ENCODE peak calls at places on chromosome 5, in ten cellular contexts. G is OCI-LY7, C is NB4, A is astrocyte of the cerebellum, Y is WERI-Rb-1, F is mucosa of descending colon, X is cardiac fibroblast, W is lower lobe of right lung, Z is endodermal cell, E is GM12878. L is an unnamed sample.

GRCh38 chr5:10331341-10331796 is 22.1 kb upstream of the MARCHF6 start:
- DNase-seq in G (no peak), C (no peak), A (peak; percentile 76), Y (no peak), F (peak; percentile 61), X (peak; percentile 92), W (peak; percentile 66), Z (peak; percentile 28), E (no peak), L (no peak)

GRCh38 chr5:142697846-142698245 is 12.0 kb upstream of the FGF1 start:
- DNase-seq in G (no peak), C (no peak), A (no peak), Y (no peak), F (no peak), X (peak; percentile 58), W (no peak), Z (no peak), E (no peak), L (no peak)

GRCh38 chr5:159581502-159582249 is 251.4 kb upstream of the IL12B start:
- DNase-seq in G (no peak), C (peak; percentile 4), A (peak; percentile 85), Y (no peak), F (no peak), X (peak; percentile 80), W (no peak), Z (peak; percentile 76), E (no peak), L (peak; percentile 49)

GRCh38 chr5:139284295-139284694 is 9.2 kb upstream of the MATR3 start:
- DNase-seq in G (no peak), C (no peak), A (no peak), Y (no peak), F (no peak), X (no peak), W (no peak), Z (peak; percentile 31), E (no peak), L (no peak)

GRCh38 chr5:33049845-33050244 is 338.7 kb downstream of the NPR3 start:
- DNase-seq in G (no peak), C (no peak), A (peak; percentile 39), Y (no peak), F (no peak), X (peak; percentile 71), W (no peak), Z (no peak), E (no peak), L (peak; percentile 48)

GRCh38 chr5:177369050-177369912 is 11.6 kb downstream of the RGS14 start:
- DNase-seq in G (peak; percentile 63), C (peak; percentile 34), A (no peak), Y (no peak), F (peak; percentile 49), X (peak; percentile 32), W (no peak), Z (peak; percentile 83), E (no peak), L (no peak)

GRCh38 chr5:171528036-171528435 is 108.6 kb downstream of the FGF18 start:
- DNase-seq in G (no peak), C (no peak), A (no peak), Y (no peak), F (no peak), X (no peak), W (no peak), Z (no peak), E (no peak), L (no peak)

GRCh38 chr5:179439181-179439990 is 94.1 kb upstream of the ADAMTS2 start:
- DNase-seq in G (no peak), C (no peak), A (no peak), Y (peak; percentile 37), F (no peak), X (no peak), W (peak; percentile 30), Z (no peak), E (no peak), L (no peak)

DNA sequence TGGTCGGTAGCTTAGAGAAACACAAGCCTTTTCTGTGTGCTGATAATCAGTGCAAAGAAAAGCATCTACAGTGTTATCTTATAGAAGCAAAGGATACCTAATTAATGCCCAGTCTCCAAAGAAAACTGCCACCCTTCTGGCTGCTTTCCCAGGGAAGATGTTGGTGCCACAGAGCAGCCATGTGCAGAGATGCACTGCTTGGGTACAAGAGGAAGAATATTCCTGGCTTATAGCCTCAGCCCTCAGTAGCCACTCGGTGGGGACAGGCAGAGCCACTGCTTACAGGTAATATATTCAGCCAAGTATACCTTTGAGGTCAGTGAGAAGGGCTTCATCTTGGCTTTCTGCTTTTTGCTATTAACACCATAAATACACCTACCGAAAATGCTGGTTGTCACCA is 185.3 kb downstream of the PCSK1 start:
- DNase-seq in G (no peak), C (no peak), A (no peak), Y (no peak), F (no peak), X (no peak), W (no peak), Z (no peak), E (no peak), L (no peak)
- H3K4me3 ChIP-seq in G (no peak overlapping the region), C (no peak overlapping the region), A (no peak overlapping the region), Y (no peak overlapping the region), F (no peak overlapping the region), X (no peak overlapping the region), W (no peak overlapping the region), Z (no peak overlapping the region), E (no peak overlapping the region), L (no peak overlapping the region)

GRCh38 chr5:126368239-126368812 is 54.9 kb upstream of the GRAMD2B start:
- DNase-seq in G (no peak), C (no peak), A (no peak), Y (no peak), F (no peak), X (no peak), W (no peak), Z (peak; percentile 75), E (no peak), L (no peak)

GRCh38 chr5:126369083-126369482 is 54.1 kb upstream of the GRAMD2B start:
- DNase-seq in G (no peak), C (no peak), A (no peak), Y (no peak), F (no peak), X (no peak), W (no peak), Z (no peak), E (no peak), L (no peak)

GRCh38 chr5:126373621-126374416 is 49.4 kb upstream of the GRAMD2B start:
- DNase-seq in G (no peak), C (no peak), A (no peak), Y (no peak), F (no peak), X (no peak), W (no peak), Z (no peak), E (no peak), L (no peak)

GRCh38 chr5:126370796-126371718 is 52.2 kb upstream of the GRAMD2B start:
- DNase-seq in G (no peak), C (no peak), A (peak; percentile 20), Y (no peak), F (peak; percentile 57), X (peak; percentile 62), W (no peak), Z (peak; percentile 61), E (no peak), L (no peak)

DNA sequence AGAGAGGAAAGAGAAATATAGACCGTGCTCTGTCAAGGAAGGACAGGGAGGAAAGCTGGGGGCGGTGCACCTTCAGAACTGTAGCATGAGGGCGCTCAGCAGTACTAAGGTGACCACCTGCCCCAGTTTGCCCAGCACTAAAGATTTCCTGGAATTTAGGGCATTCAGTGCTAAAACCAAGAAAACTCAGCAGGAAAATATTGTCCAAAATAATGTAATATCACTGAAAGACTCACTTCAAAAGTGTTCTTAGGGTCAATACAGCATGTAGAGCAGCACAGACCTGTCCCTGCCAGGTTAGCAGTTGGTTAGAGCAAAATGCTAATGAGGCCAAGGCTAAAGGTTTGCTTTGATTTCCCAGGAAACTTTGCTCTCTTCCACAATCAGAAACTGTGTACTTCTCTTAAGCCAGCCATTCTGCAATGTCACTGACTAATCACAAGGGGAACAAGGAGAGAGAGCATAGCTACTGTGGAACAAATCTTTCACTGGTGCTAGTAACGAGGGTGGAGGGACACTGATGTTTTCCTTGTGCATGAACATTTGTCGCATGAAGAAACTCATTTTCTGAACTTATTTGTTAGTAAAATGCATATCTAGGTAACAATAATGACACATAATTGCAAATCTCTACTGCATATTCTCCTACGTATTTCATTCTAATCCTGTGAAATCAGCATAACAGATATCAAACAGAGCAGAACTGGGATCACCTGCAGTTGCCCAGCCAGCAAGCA is 53.0 kb upstream of the GRAMD2B start:
- DNase-seq in G (no peak), C (no peak), A (no peak), Y (no peak), F (peak; percentile 46), X (no peak), W (no peak), Z (peak; percentile 59), E (no peak), L (no peak)
- TF ChIP-seq CTCF in G (no peak), C (no peak), A (no peak), Y (no peak), F (no peak), X (peak; percentile 42), W (no peak), Z (no peak), E (no peak), L (peak; percentile 29)

DNA sequence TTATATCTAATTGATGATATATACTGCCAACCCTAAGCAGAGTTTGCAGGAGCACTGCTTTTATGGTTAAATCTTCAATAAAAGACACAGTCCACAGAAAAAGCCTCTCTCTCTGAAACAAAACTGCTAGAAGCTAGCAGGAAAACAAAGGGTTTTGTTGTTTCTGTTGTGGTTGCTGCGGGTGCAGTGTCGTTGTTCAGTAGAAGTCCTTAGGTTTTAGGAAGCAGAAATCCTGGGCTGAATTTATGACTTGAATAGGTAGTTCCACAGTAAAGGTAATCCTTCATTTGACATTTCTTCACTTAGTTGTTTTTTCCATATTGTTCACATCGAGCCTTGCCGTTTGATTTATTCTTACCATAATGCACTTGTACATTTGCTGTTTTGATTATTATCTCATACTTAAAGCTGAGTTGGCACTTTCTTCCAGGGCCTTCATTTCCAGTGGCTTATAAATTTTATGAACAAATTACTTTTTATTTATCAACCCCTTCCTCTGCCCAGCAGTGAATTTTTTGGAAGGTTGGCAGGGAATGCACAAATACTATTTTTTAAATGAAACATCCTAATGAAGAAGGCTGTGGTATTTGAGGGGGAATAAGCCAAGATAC is 209.6 kb upstream of the SLC30A5 start:
- DNase-seq in G (no peak), C (no peak), A (no peak), Y (no peak), F (no peak), X (no peak), W (no peak), Z (no peak), E (no peak), L (no peak)
- H3K4me3 ChIP-seq in G (no peak overlapping the region), C (no peak overlapping the region), A (no peak overlapping the region), Y (no peak overlapping the region), F (no peak overlapping the region), X (no peak overlapping the region), W (no peak overlapping the region), Z (no peak overlapping the region), E (no peak overlapping the region), L (no peak overlapping the region)

DNA sequence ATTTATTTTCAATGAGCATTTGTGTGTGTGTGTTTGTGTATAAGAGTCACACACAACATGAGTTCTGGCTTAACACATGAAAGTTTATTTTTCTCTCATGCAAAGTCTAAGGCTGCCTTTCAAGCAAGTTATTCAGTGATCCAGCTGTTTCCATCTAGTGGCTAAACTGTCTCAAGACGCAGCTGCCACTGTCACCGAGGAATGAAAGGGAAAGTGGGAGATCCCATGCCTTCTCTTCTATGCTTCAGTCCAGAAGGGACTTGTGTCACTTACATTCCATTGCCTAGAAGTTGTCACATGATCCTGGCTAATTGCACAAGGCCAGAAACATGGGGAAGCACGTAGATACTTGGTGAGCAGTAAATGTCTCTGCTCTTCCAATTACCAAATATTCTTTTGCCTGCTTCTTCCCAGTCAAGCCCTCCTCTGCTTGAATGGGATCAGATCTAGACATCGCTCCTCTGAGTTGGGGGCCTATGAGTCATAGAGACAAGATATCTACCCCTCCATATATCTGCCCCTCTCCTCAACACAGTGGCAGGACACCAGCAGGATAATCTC is 30.4 kb upstream of the SLIT3 start:
- DNase-seq in G (no peak), C (no peak), A (no peak), Y (no peak), F (no peak), X (peak; percentile 15), W (no peak), Z (no peak), E (no peak), L (no peak)
- TF ChIP-seq CTCF in G (no peak), C (no peak), A (no peak), Y (no peak), F (no peak), X (peak; percentile 1), W (no peak), Z (peak; percentile 51), E (no peak), L (peak; percentile 32)